ENCODE peak calls at places on chromosomes 11 and 22, in seven cellular contexts. One of them, this sample, is unnamed.

GRCh38 chr11:8060801-8061554 is 20.0 kb upstream of the TUB start:
- DNase-seq in GM23248: peak; percentile 98
- DNase-seq in neuronal stem cell: no peak
- DNase-seq in GM20000: no peak
- DNase-seq in activated T-helper 1 cell treated with anti-CD3 and anti-CD28 coated beads, Interleukin-12 subunit alpha, Interleukin-12 subunit beta, Interleukin-2, Interleukin-4 antibody, amounts not matched to agents 30 ng/mL and 10 ng/mL and 1 ng/mL, durations not matched to agents 14 hours and 24 hours and 36 hours: no peak
- DNase-seq in hepatic stellate cell: no peak
- DNase-seq in NCI-H1092 treated with DMSO at 0.1 percent for 48 hours: no peak
- DNase-seq in this sample: no peak

GRCh38 chr22:46632646-46633249 is 12.6 kb downstream of the GRAMD4 start:
- DNase-seq in GM23248: no peak
- DNase-seq in neuronal stem cell: no peak
- DNase-seq in GM20000: no peak
- DNase-seq in activated T-helper 1 cell treated with anti-CD3 and anti-CD28 coated beads, Interleukin-12 subunit alpha, Interleukin-12 subunit beta, Interleukin-2, Interleukin-4 antibody, amounts not matched to agents 30 ng/mL and 10 ng/mL and 1 ng/mL, durations not matched to agents 14 hours and 24 hours and 36 hours: no peak
- DNase-seq in hepatic stellate cell: no peak
- DNase-seq in NCI-H1092 treated with DMSO at 0.1 percent for 48 hours: no peak
- DNase-seq in this sample: no peak

GRCh38 chr22:33090836-33091235 is 32.7 kb upstream of the SYN3 start:
- DNase-seq in GM23248: no peak
- DNase-seq in neuronal stem cell: no peak
- DNase-seq in GM20000: no peak
- DNase-seq in activated T-helper 1 cell treated with anti-CD3 and anti-CD28 coated beads, Interleukin-12 subunit alpha, Interleukin-12 subunit beta, Interleukin-2, Interleukin-4 antibody, amounts not matched to agents 30 ng/mL and 10 ng/mL and 1 ng/mL, durations not matched to agents 14 hours and 24 hours and 36 hours: no peak
- DNase-seq in hepatic stellate cell: no peak
- DNase-seq in NCI-H1092 treated with DMSO at 0.1 percent for 48 hours: no peak
- DNase-seq in this sample: no peak

GRCh38 chr11:66267379-66268209 is 845 bp upstream of the RAB1B start:
- DNase-seq in GM23248: peak; percentile 90
- DNase-seq in neuronal stem cell: peak; percentile 86
- DNase-seq in GM20000: peak; percentile 95
- DNase-seq in activated T-helper 1 cell treated with anti-CD3 and anti-CD28 coated beads, Interleukin-12 subunit alpha, Interleukin-12 subunit beta, Interleukin-2, Interleukin-4 antibody, amounts not matched to agents 30 ng/mL and 10 ng/mL and 1 ng/mL, durations not matched to agents 14 hours and 24 hours and 36 hours: peak; percentile 77
- DNase-seq in hepatic stellate cell: peak; percentile 94
- DNase-seq in NCI-H1092 treated with DMSO at 0.1 percent for 48 hours: peak; percentile 85
- DNase-seq in this sample: peak; percentile 80

GRCh38 chr11:121654506-121655480 is 202.0 kb upstream of the SORL1-AS1 start:
- DNase-seq in GM23248: peak; percentile 61
- DNase-seq in neuronal stem cell: no peak
- DNase-seq in GM20000: no peak
- DNase-seq in activated T-helper 1 cell treated with anti-CD3 and anti-CD28 coated beads, Interleukin-12 subunit alpha, Interleukin-12 subunit beta, Interleukin-2, Interleukin-4 antibody, amounts not matched to agents 30 ng/mL and 10 ng/mL and 1 ng/mL, durations not matched to agents 14 hours and 24 hours and 36 hours: no peak
- DNase-seq in hepatic stellate cell: peak; percentile 24
- DNase-seq in NCI-H1092 treated with DMSO at 0.1 percent for 48 hours: peak; percentile 67
- DNase-seq in this sample: no peak

GRCh38 chr22:49417833-49418232 is 409.8 kb downstream of the BRD1 start:
- DNase-seq in GM23248: no peak
- DNase-seq in neuronal stem cell: no peak
- DNase-seq in GM20000: no peak
- DNase-seq in activated T-helper 1 cell treated with anti-CD3 and anti-CD28 coated beads, Interleukin-12 subunit alpha, Interleukin-12 subunit beta, Interleukin-2, Interleukin-4 antibody, amounts not matched to agents 30 ng/mL and 10 ng/mL and 1 ng/mL, durations not matched to agents 14 hours and 24 hours and 36 hours: no peak
- DNase-seq in hepatic stellate cell: no peak
- DNase-seq in NCI-H1092 treated with DMSO at 0.1 percent for 48 hours: no peak
- DNase-seq in this sample: no peak

GRCh38 chr22:36765943-36766450 is 9.9 kb downstream of the IFT27 start:
- DNase-seq in GM23248: peak; percentile 57
- DNase-seq in neuronal stem cell: no peak
- DNase-seq in GM20000: no peak
- DNase-seq in activated T-helper 1 cell treated with anti-CD3 and anti-CD28 coated beads, Interleukin-12 subunit alpha, Interleukin-12 subunit beta, Interleukin-2, Interleukin-4 antibody, amounts not matched to agents 30 ng/mL and 10 ng/mL and 1 ng/mL, durations not matched to agents 14 hours and 24 hours and 36 hours: no peak
- DNase-seq in hepatic stellate cell: no peak
- DNase-seq in NCI-H1092 treated with DMSO at 0.1 percent for 48 hours: no peak
- DNase-seq in this sample: no peak

GRCh38 chr11:44651535-44652130 is 75.1 kb upstream of the TSPAN18 start:
- DNase-seq in GM23248: no peak
- DNase-seq in neuronal stem cell: no peak
- DNase-seq in GM20000: no peak
- DNase-seq in activated T-helper 1 cell treated with anti-CD3 and anti-CD28 coated beads, Interleukin-12 subunit alpha, Interleukin-12 subunit beta, Interleukin-2, Interleukin-4 antibody, amounts not matched to agents 30 ng/mL and 10 ng/mL and 1 ng/mL, durations not matched to agents 14 hours and 24 hours and 36 hours: no peak
- DNase-seq in hepatic stellate cell: no peak
- DNase-seq in NCI-H1092 treated with DMSO at 0.1 percent for 48 hours: peak; percentile 54
- DNase-seq in this sample: no peak

This sample was measured in GDM1.